ENCODE peak calls at places on chromosomes 11 and 22, in ten cellular contexts. K, C, X, N, U, P, A, B, F and G are unnamed samples.

GRCh38 chr22:40462195-40462988 is 92.0 kb downstream of the SGSM3 start:
- ATAC-seq in C (no peak), X (peak; percentile 51), B (peak; percentile 42), N (no peak), K (peak; percentile 62), U (peak; percentile 64), F (peak; percentile 79), A (no peak), P (peak; percentile 34), G (peak; percentile 66)

GRCh38 chr11:64757549-64758329 is 2.0 kb downstream of the PYGM start:
- ATAC-seq in C (no peak), F (no peak), B (no peak), A (no peak), P (no peak), X (no peak), N (no peak), U (no peak), K (no peak), G (no peak)

GRCh38 chr11:7671807-7672206 is 1.5 kb downstream of the CYB5R2 start:
- ATAC-seq in U (peak; percentile 69), A (no peak), P (peak; percentile 52), X (peak; percentile 76), F (no peak), K (no peak), N (no peak), B (no peak), C (no peak), G (peak; percentile 76)

GRCh38 chr11:124672531-124673215 is 866 bp downstream of the SIAE start:
- ATAC-seq in N (peak; percentile 1), X (no peak), U (no peak), K (no peak), B (no peak), F (no peak), A (peak; percentile 62), C (no peak), P (no peak), G (no peak)

GRCh38 chr11:28090052-28090749 is 17.8 kb downstream of the KIF18A start:
- ATAC-seq in U (no peak), X (no peak), F (no peak), C (no peak), P (no peak), A (no peak), K (no peak), N (peak; percentile 77), B (no peak), G (no peak)

GRCh38 chr11:113730887-113731726 is 25.0 kb upstream of the TMPRSS5 start:
- ATAC-seq in U (no peak), F (no peak), B (no peak), N (peak; percentile 87), X (no peak), P (no peak), A (peak; percentile 87), C (peak; percentile 17), K (no peak), G (no peak)

GRCh38 chr11:76240666-76241065 is 34.4 kb upstream of the WNT11 start:
- ATAC-seq in A (no peak), P (no peak), X (no peak), K (no peak), C (no peak), U (no peak), F (no peak), N (no peak), B (no peak), G (no peak)

GRCh38 chr11:976431-977160 is 50.9 kb downstream of the AP2A2 start:
- ATAC-seq in F (peak; percentile 44), N (no peak), X (no peak), K (peak; percentile 30), B (no peak), P (no peak), A (no peak), U (no peak), C (peak; percentile 11), G (no peak)

GRCh38 chr11:37907461-37908223 is 1309.6 kb upstream of the RAG2 start:
- ATAC-seq in C (peak; percentile 12), A (no peak), X (no peak), B (no peak), P (no peak), U (no peak), F (no peak), K (no peak), N (no peak), G (no peak)

GRCh38 chr11:67576742-67577475 is 6.7 kb upstream of the GSTP1 start:
- ATAC-seq in P (peak; percentile 38), X (no peak), K (no peak), F (no peak), A (no peak), N (no peak), B (no peak), C (no peak), U (no peak), G (no peak)

GRCh38 chr11:12441081-12441801 is 63.9 kb downstream of the PARVA start:
- ATAC-seq in X (no peak), P (no peak), F (no peak), N (peak; percentile 82), C (no peak), U (no peak), A (no peak), B (no peak), K (no peak), G (no peak)

GRCh38 chr22:41668971-41669911 is 19.4 kb downstream of the SNU13 start:
- ATAC-seq in N (peak; percentile 13), X (no peak), F (no peak), U (no peak), B (no peak), K (no peak), A (no peak), C (no peak), P (no peak), G (no peak)

GRCh38 chr11:567036-567628 is 6.4 kb downstream of the RASSF7 start:
- ATAC-seq in K (no peak), C (no peak), U (no peak), X (no peak), B (no peak), N (no peak), P (no peak), F (no peak), A (no peak), G (no peak)

GRCh38 chr11:10398525-10398924 is 56.5 kb upstream of the AMPD3 start:
- ATAC-seq in C (peak; percentile 49), U (no peak), X (peak; percentile 57), N (no peak), F (no peak), K (peak; percentile 72), P (no peak), A (no peak), B (no peak), G (peak; percentile 40)

GRCh38 chr11:10631761-10632160 is 61.8 kb downstream of the IRAG1 start:
- ATAC-seq in N (no peak), C (no peak), U (no peak), X (no peak), A (no peak), B (no peak), F (no peak), K (no peak), P (no peak), G (no peak)

GRCh38 chr11:71998649-71999310 is at the start of gene IL18BP:
- ATAC-seq in B (peak; percentile 80), F (peak; percentile 83), C (peak; percentile 19), P (peak; percentile 90), N (no peak), A (no peak), U (peak; percentile 45), X (peak; percentile 57), K (peak; percentile 80), G (peak; percentile 38)

GRCh38 chr11:75524576-75525432 is 937 bp downstream of the GDPD5 start:
- ATAC-seq in C (no peak), F (peak; percentile 27), B (peak; percentile 0), K (no peak), P (peak; percentile 5), N (peak; percentile 16), X (no peak), A (peak; percentile 15), U (peak; percentile 35), G (no peak)

GRCh38 chr22:45878901-45879551 is 97.9 kb downstream of the WNT7B start:
- ATAC-seq in N (no peak), U (no peak), B (peak; percentile 17), F (no peak), K (no peak), C (no peak), P (no peak), X (no peak), A (no peak), G (no peak)

GRCh38 chr22:39152511-39153219 is at the start of gene CBX7:
- ATAC-seq in F (peak; percentile 94), U (peak; percentile 87), A (peak; percentile 72), X (peak; percentile 83), C (peak; percentile 93), N (peak; percentile 91), B (peak; percentile 90), K (peak; percentile 93), P (peak; percentile 72), G (peak; percentile 87)